ENCODE peak calls at places on chromosomes 11 and 22, in five cellular contexts. R is fibroblast of villous mesenchyme; M is nephron progenitor cell; N is mesenteric fat pad; T is stimulated activated naive CD8-positive, alpha-beta T cell treated with anti-CD3 and anti-CD28 coated beads, Interleukin-15, Interleukin-2, amounts not matched to agents 100 U/mL and 50 U/mL, for 24 hours. P is an unnamed sample.

GRCh38 chr11:57458410-57459111 is 1.8 kb upstream of the RTN4RL2 start:
- DNase-seq in T (peak), N (no peak), M (peak), R (peak), P (no peak)

GRCh38 chr22:50315289-50316113 is 8.1 kb upstream of the PLXNB2 start:
- DNase-seq in M (no peak), T (no peak), R (no peak), N (no peak), P (no peak)

GRCh38 chr11:10984250-10984649 is 126.4 kb upstream of the ZBED5 start:
- DNase-seq in T (no peak), R (no peak), N (no peak), M (no peak), P (no peak)

GRCh38 chr11:10139656-10140055 is 154.4 kb downstream of the SBF2 start:
- DNase-seq in R (peak), N (no peak), M (no peak), T (no peak), P (no peak)

GRCh38 chr11:65945430-65945911 is at the start of gene TSGA10IP:
- DNase-seq in R (no peak), N (no peak), M (peak), T (no peak), P (no peak)

GRCh38 chr11:112797653-112798293 is 163.4 kb upstream of the NCAM1 start:
- DNase-seq in R (peak), N (no peak), T (peak), M (peak), P (peak)

GRCh38 chr11:101866619-101867491 is 48.0 kb upstream of the CEP126 start:
- DNase-seq in R (peak), M (no peak), N (no peak), T (no peak), P (no peak)

GRCh38 chr11:70608568-70609314 is 210.4 kb downstream of the CTTN start:
- DNase-seq in T (no peak), N (no peak), R (peak), M (peak), P (no peak)

GRCh38 chr11:17887779-17888178 is 125.1 kb downstream of the SERGEF start:
- DNase-seq in M (peak), T (no peak), N (no peak), R (no peak), P (no peak)

GRCh38 chr11:129412501-129412900 is 36.9 kb downstream of the BARX2 start:
- DNase-seq in R (no peak), T (no peak), M (no peak), N (no peak), P (no peak)

GRCh38 chr11:106101370-106101769 is 23.9 kb downstream of the AASDHPPT start:
- DNase-seq in N (no peak), M (no peak), T (no peak), R (no peak), P (no peak)

GRCh38 chr11:44944853-44945235 is 5.8 kb downstream of the TP53I11 start:
- DNase-seq in M (no peak), R (no peak), T (no peak), N (no peak), P (no peak)

GRCh38 chr11:488992-489391 is 18.1 kb downstream of the RNH1 start:
- DNase-seq in T (no peak), M (no peak), R (no peak), N (no peak), P (no peak)

GRCh38 chr11:126564588-126564987 is 209.1 kb downstream of the ST3GAL4 start:
- DNase-seq in N (no peak), R (no peak), M (no peak), T (no peak), P (no peak)

GRCh38 chr11:6612816-6613136 is 760 bp upstream of the TAF10 start:
- DNase-seq in M (no peak), T (peak), R (no peak), N (no peak), P (no peak)